ENCODE peak calls at places on chromosomes 7 and 10, in six cellular contexts. L is brain microvascular endothelial cell; K is activated gamma-delta T cell treated with Interleukin-2 at 50 U/mL for 16 hours; H is activated naive CD4-positive, alpha-beta T cell treated with Interleukin-2 at 50 U/mL for 16 hours; J is T-helper 9 cell; O is lung. C is an unnamed sample.

GRCh38 chr10:5314866-5315265 is 49.9 kb upstream of the UCN3 start:
- DNase-seq in H (no peak), J (no peak), O (no peak), L (no peak), K (no peak), C (no peak)

GRCh38 chr7:115271332-115272235 is 349.7 kb downstream of the MDFIC start:
- DNase-seq in J (no peak), L (peak), H (no peak), K (no peak), O (no peak), C (no peak)

GRCh38 chr7:95609277-95609971 is 13.1 kb upstream of the PDK4 start:
- DNase-seq in J (no peak), H (no peak), L (peak), O (peak), K (no peak), C (no peak)

GRCh38 chr10:110410329-110411046 is 87.2 kb upstream of the DUSP5 start:
- DNase-seq in H (no peak), L (peak), K (no peak), O (peak), J (no peak), C (no peak)

GRCh38 chr10:35495521-35496238 is 109.5 kb upstream of the GJD4 start:
- DNase-seq in J (no peak), K (no peak), H (no peak), L (no peak), O (no peak), C (no peak)

GRCh38 chr7:86534641-86535040 is 109.1 kb upstream of the GRM3 start:
- DNase-seq in O (no peak), H (no peak), J (no peak), L (no peak), K (no peak), C (no peak)

GRCh38 chr7:145732521-145732920 is 384.1 kb upstream of the CNTNAP2 start:
- DNase-seq in J (no peak), L (no peak), O (no peak), H (no peak), K (no peak), C (no peak)

GRCh38 chr7:17773289-17773626 is 167.0 kb downstream of the SNX13 start:
- DNase-seq in L (peak), O (no peak), J (no peak), K (no peak), H (no peak), C (no peak)

GRCh38 chr7:4270941-4271715 is 411.0 kb upstream of the FOXK1 start:
- DNase-seq in K (no peak), O (no peak), L (no peak), J (no peak), H (no peak), C (peak)

GRCh38 chr10:96271017-96271815 is at the start of gene BLNK:
- DNase-seq in O (peak), K (no peak), L (no peak), J (no peak), H (no peak), C (no peak)

GRCh38 chr10:94361161-94361794 is 1.5 kb downstream of the NOC3L start:
- DNase-seq in J (no peak), L (no peak), K (no peak), O (no peak), H (no peak), C (no peak)

GRCh38 chr7:101804087-101804631 is 13.3 kb upstream of the CUX1 start:
- DNase-seq in H (no peak), J (no peak), O (peak), L (no peak), K (peak), C (no peak)

GRCh38 chr7:28643369-28644340 is 231.3 kb downstream of the CREB5 start:
- DNase-seq in H (no peak), K (no peak), O (no peak), L (peak), J (no peak), C (no peak)

GRCh38 chr7:98265841-98266271 is 13.8 kb upstream of the TECPR1 start:
- DNase-seq in H (no peak), O (no peak), L (peak), J (no peak), K (no peak), C (no peak)

GRCh38 chr7:148819697-148820332 is 64.3 kb downstream of the EZH2 start:
- DNase-seq in L (no peak), J (no peak), K (no peak), O (no peak), H (no peak), C (no peak)

GRCh38 chr10:125057158-125058001 is 103.0 kb downstream of the CTBP2 start:
- DNase-seq in H (no peak), K (no peak), L (peak), O (peak), J (no peak), C (peak)

GRCh38 chr10:129807211-129807610 is 156.9 kb downstream of the EBF3 start:
- DNase-seq in J (no peak), L (no peak), K (no peak), H (no peak), O (no peak), C (peak)

GRCh38 chr10:88316292-88316861 is 266.7 kb downstream of the RNLS start:
- DNase-seq in L (no peak), K (no peak), J (no peak), O (no peak), H (no peak), C (no peak)

GRCh38 chr10:11299125-11299524 is 281.5 kb downstream of the CELF2 start:
- DNase-seq in K (no peak), O (no peak), H (no peak), L (no peak), J (no peak), C (no peak)

GRCh38 chr7:14924398-14924797 is 21.8 kb upstream of the DGKB start:
- DNase-seq in L (no peak), H (no peak), O (no peak), J (no peak), K (no peak), C (no peak)

GRCh38 chr7:94008537-94008936 is 4.4 kb upstream of the BET1 start:
- DNase-seq in L (peak), J (no peak), K (no peak), O (no peak), H (no peak), C (no peak)

GRCh38 chr10:51960494-51960895 is 261.1 kb upstream of the CSTF2T start:
- DNase-seq in J (no peak), K (no peak), L (peak), O (no peak), H (no peak), C (no peak)